ENCODE peak calls at places on chromosomes 11 and 22, in four cellular contexts. Y, Z, R and X are unnamed samples.

GRCh38 chr22:39296981-39297489 is 22.4 kb downstream of the RPL3 start:
- DNase-seq in Y (no peak), Z (no peak), R (no peak), X (no peak)

GRCh38 chr11:131734871-131735270 is 364.5 kb downstream of the NTM start:
- DNase-seq in Y (no peak), Z (no peak), R (no peak), X (no peak)

GRCh38 chr11:134062255-134063030 is 6.4 kb upstream of the JAM3 start:
- DNase-seq in Y (no peak), Z (no peak), R (no peak), X (no peak)

GRCh38 chr11:69926376-69927050 is 107.3 kb upstream of the FGF3 start:
- DNase-seq in Y (no peak), Z (no peak), R (no peak), X (peak; percentile 9)

GRCh38 chr11:34245043-34245442 is 112.8 kb downstream of the ABTB2 start:
- DNase-seq in Y (no peak), Z (no peak), R (no peak), X (no peak)

GRCh38 chr11:1918436-1919315 is 827 bp upstream of the TNNT3 start:
- DNase-seq in Y (no peak), Z (no peak), R (no peak), X (no peak)

GRCh38 chr22:31096637-31097274 is 10.6 kb downstream of the SELENOM start:
- DNase-seq in Y (no peak), Z (no peak), R (no peak), X (peak; percentile 46)

GRCh38 chr11:128859563-128860441 is 7.3 kb downstream of the KCNJ1 start:
- DNase-seq in Y (peak; percentile 68), Z (peak; percentile 35), R (no peak), X (peak; percentile 88)

GRCh38 chr11:87361891-87362290 is 324.2 kb downstream of the TMEM135 start:
- DNase-seq in Y (no peak), Z (no peak), R (no peak), X (no peak)

GRCh38 chr11:34050967-34051348 is 573 bp upstream of the CAPRIN1 start:
- DNase-seq in Y (no peak), Z (peak; percentile 28), R (no peak), X (no peak)

GRCh38 chr11:123018702-123019101 is 37.1 kb upstream of the BSX start:
- DNase-seq in Y (no peak), Z (no peak), R (no peak), X (no peak)

GRCh38 chr11:7527029-7527428 is 13.2 kb downstream of the PPFIBP2 start:
- DNase-seq in Y (no peak), Z (no peak), R (no peak), X (no peak)

GRCh38 chr11:71395774-71396173 is 52.4 kb downstream of the DHCR7 start:
- DNase-seq in Y (no peak), Z (no peak), R (no peak), X (no peak)

GRCh38 chr11:75014129-75014528 is 25.4 kb downstream of the NEU3 start:
- DNase-seq in Y (no peak), Z (no peak), R (no peak), X (no peak)

GRCh38 chr11:118132385-118133151 is 20.1 kb downstream of the SCN4B start:
- DNase-seq in Y (no peak), Z (no peak), R (no peak), X (no peak)

GRCh38 chr11:6755303-6755952 is 16.3 kb downstream of the OR2AG2 start:
- DNase-seq in Y (peak; percentile 58), Z (peak; percentile 10), R (no peak), X (peak; percentile 50)

GRCh38 chr11:35826949-35827348 is 116.9 kb upstream of the LDLRAD3 start:
- DNase-seq in Y (no peak), Z (no peak), R (no peak), X (no peak)

GRCh38 chr22:42649261-42650056 is at the start of gene CYB5R3:
- DNase-seq in Y (peak; percentile 92), Z (peak; percentile 51), R (no peak), X (peak; percentile 87)

GRCh38 chr22:18111759-18112330 is 1.2 kb downstream of the TUBA8 start:
- DNase-seq in Y (no peak), Z (no peak), R (no peak), X (no peak)

GRCh38 chr11:113553235-113553634 is 78.0 kb upstream of the DRD2 start:
- DNase-seq in Y (no peak), Z (no peak), R (no peak), X (peak; percentile 35)

GRCh38 chr11:19245351-19245750 is 4.6 kb upstream of the E2F8 start:
- DNase-seq in Y (no peak), Z (no peak), R (no peak), X (no peak)

GRCh38 chr22:23708270-23708669 is 17.5 kb downstream of the RGL4 start:
- DNase-seq in Y (no peak), Z (no peak), R (no peak), X (no peak)

GRCh38 chr11:17890333-17890732 is 122.5 kb downstream of the SERGEF start:
- DNase-seq in Y (no peak), Z (no peak), R (no peak), X (no peak)

GRCh38 chr11:99865951-99866350 is 821.1 kb upstream of the ARHGAP42 start:
- DNase-seq in Y (no peak), Z (no peak), R (no peak), X (no peak)

GRCh38 chr22:37283393-37283937 is 1.2 kb downstream of the CYTH4 start:
- DNase-seq in Y (no peak), Z (no peak), R (no peak), X (no peak)

GRCh38 chr11:126072141-126072741 is 9.6 kb upstream of the CDON start:
- DNase-seq in Y (no peak), Z (peak; percentile 70), R (no peak), X (no peak)

DNA sequence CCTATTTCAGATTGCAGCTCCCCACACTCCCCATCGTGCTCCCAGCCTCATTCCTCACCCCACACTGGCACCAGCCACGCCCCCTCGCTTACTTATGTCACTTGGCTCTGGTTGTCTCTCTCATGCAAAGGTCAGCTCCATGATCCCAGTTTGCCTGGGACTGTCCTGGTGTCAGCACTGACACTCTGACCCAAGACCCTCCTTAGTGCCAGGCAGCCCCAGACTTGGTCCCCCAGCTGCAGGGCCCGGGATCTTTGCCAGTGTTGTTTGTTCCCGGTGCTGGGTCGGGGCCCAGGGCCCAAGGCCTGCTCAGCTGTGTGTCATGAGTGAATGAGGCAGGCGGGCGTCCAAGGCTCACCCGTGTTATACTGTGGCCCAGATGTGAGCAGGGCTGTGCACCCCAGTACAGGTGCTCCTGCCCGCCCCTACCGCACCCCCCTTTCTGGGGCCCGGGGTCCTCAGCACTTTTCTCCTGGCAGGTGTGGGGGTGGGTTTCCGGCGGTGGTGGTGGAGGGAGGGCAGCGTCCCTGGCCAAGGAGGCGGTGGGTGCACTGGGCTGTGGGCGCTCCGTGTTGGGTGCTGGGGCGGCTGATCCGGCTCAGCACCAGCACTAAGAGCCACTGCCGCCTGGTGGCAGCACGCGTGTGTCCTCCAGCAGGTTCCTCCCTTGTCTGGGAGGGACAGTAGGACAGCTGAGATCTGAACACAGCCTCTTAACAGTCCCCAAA is 19.5 kb downstream of the IL17REL start:
- DNase-seq in Y (peak; percentile 49), Z (peak; percentile 49), R (no peak), X (peak; percentile 72)
- TF ChIP-seq NR2C2 in Y (no peak), Z (no peak), R (no peak), X (no peak)

DNA sequence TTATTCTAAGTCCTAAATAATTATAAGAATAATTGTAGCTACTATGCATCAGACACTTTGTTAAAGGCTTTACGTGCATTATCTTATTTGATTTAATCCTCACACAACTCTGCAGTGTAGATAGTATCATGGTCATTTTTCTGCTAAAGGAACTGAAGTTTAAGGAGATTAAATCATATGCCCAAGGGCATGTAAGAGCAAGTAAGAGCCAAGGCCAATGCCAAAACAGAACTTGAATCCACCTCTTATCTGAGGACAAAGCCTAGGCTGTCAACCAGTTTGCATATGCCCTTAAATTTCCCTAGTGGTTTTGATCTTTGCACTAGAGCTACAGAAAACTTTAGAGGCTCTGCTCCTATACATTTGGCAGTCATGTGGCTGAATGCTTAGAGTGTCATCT is 65.6 kb upstream of the OR5AK2 start:
- DNase-seq in Y (no peak), Z (no peak), R (no peak), X (no peak)
- TF ChIP-seq NR2C2 in Y (no peak), Z (no peak), R (no peak), X (no peak)

DNA sequence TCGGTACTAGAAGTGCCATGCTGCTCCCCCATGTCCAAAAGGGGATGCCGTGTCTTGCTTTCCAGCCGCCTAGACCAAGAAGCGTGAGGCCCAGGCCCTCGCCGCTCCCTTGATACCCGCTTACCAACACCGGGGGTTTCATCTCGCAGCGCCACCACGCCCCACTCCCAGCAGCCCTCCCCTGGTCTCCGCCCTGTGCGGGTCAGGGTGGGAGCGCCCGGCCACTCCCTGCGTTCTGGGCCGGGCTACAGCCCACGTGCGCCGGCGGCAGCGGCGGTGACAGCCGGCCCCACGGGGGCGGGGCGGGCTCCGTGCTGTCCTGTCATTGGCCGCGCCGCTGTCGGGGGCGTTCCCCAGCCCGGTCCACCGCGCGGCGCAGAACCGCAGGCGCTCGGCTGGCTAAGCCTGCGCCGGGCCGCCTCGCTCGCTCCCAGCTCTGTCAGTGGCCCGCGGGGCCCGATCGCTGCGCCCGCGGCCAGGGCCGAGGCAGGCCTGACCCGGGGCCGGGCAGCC is at the start of gene MICAL2:
- DNase-seq in Y (peak; percentile 98), Z (peak; percentile 64), R (peak; percentile 23), X (peak; percentile 85)
- TF ChIP-seq NR2C2 in Y (peak; percentile 42), Z (no peak), R (no peak), X (no peak)

GRCh38 chr11:85643255-85643654 is 4.5 kb upstream of the TMEM126A start:
- DNase-seq in Y (no peak), Z (no peak), R (no peak), X (no peak)
- TF ChIP-seq NR2C2 in Y (no peak), Z (no peak), R (no peak), X (no peak)

GRCh38 chr22:26952654-26953379 is 295.4 kb downstream of the MIAT start:
- DNase-seq in Y (no peak), Z (no peak), R (no peak), X (peak; percentile 20)
- TF ChIP-seq NR2C2 in Y (no peak), Z (no peak), R (no peak), X (no peak)

GRCh38 chr11:16403448-16403803 is 47.1 kb upstream of the SOX6 start:
- DNase-seq in Y (no peak), Z (no peak), R (no peak), X (no peak)
- TF ChIP-seq NR2C2 in Y (peak; percentile 32), Z (no peak), R (no peak), X (no peak)